ENCODE peak calls at places on chromosome 1, in five cellular contexts. J, Y, A, B and S are unnamed samples.
A peak's percentile ranks its signal among the peaks of the same experiment; 100 is the strongest.

GRCh38 chr1:209341689-209342420 is 241.7 kb upstream of the CAMK1G start:
- DNase-seq in J (no peak), Y (no peak), A (no peak), B (no peak), S (no peak)

GRCh38 chr1:230064283-230064682 is 2.8 kb upstream of the GALNT2 start:
- DNase-seq in J (no peak), Y (no peak), A (no peak), B (no peak), S (no peak)

GRCh38 chr1:87473203-87473661 is 144.6 kb downstream of the LMO4 start:
- DNase-seq in J (no peak), Y (no peak), A (no peak), B (peak; percentile 37), S (no peak)

GRCh38 chr1:94117250-94117851 is 3.6 kb downstream of the ABCA4 start:
- DNase-seq in J (no peak), Y (no peak), A (no peak), B (no peak), S (no peak)

GRCh38 chr1:62294211-62294610 is 25.0 kb downstream of the KANK4 start:
- DNase-seq in J (peak; percentile 45), Y (peak; percentile 36), A (peak; percentile 1), B (peak; percentile 46), S (no peak)

GRCh38 chr1:215466361-215466760 is 100.7 kb upstream of the KCTD3 start:
- DNase-seq in J (no peak), Y (no peak), A (no peak), B (no peak), S (no peak)

GRCh38 chr1:224623743-224624333 is 7.7 kb downstream of the CNIH3 start:
- DNase-seq in J (no peak), Y (no peak), A (no peak), B (peak; percentile 99), S (no peak)

GRCh38 chr1:65432918-65433317 is 12.4 kb downstream of the LEPR start:
- DNase-seq in J (no peak), Y (no peak), A (no peak), B (no peak), S (no peak)

GRCh38 chr1:172163479-172164215 is 256.8 kb upstream of the C1orf105 start:
- DNase-seq in J (no peak), Y (no peak), A (no peak), B (peak; percentile 74), S (no peak)

GRCh38 chr1:204513117-204513716 is 3.0 kb upstream of the MDM4 start:
- DNase-seq in J (no peak), Y (no peak), A (no peak), B (no peak), S (no peak)

GRCh38 chr1:13816016-13816760 is 116.2 kb downstream of the PRDM2 start:
- DNase-seq in J (no peak), Y (no peak), A (no peak), B (no peak), S (no peak)

GRCh38 chr1:99919221-99919620 is 50.6 kb upstream of the SLC35A3 start:
- DNase-seq in J (no peak), Y (no peak), A (no peak), B (no peak), S (no peak)

GRCh38 chr1:41383094-41383852 is 22.0 kb downstream of the FOXO6 start:
- DNase-seq in J (peak; percentile 52), Y (no peak), A (no peak), B (peak; percentile 55), S (no peak)

GRCh38 chr1:81151300-81151699 is 649.4 kb upstream of the ADGRL2 start:
- DNase-seq in J (no peak), Y (no peak), A (no peak), B (peak; percentile 64), S (no peak)

GRCh38 chr1:214445846-214446614 is 105.4 kb downstream of the PTPN14 start:
- DNase-seq in J (no peak), Y (no peak), A (peak; percentile 83), B (peak; percentile 98), S (no peak)

GRCh38 chr1:171372418-171373088 is 58.6 kb downstream of the FMO4 start:
- DNase-seq in J (no peak), Y (no peak), A (no peak), B (no peak), S (no peak)

GRCh38 chr1:150555198-150555970 is 6.2 kb downstream of the ADAMTSL4 start:
- DNase-seq in J (peak; percentile 1), Y (no peak), A (no peak), B (no peak), S (no peak)

GRCh38 chr1:107782192-107782845 is 182.7 kb downstream of the VAV3 start:
- DNase-seq in J (peak; percentile 63), Y (peak; percentile 56), A (peak; percentile 34), B (peak; percentile 32), S (no peak)

GRCh38 chr1:31591425-31592093 is 15.2 kb downstream of the TINAGL1 start:
- DNase-seq in J (no peak), Y (no peak), A (no peak), B (peak; percentile 49), S (no peak)

GRCh38 chr1:183194527-183195145 is 8.6 kb downstream of the LAMC2 start:
- DNase-seq in J (peak; percentile 13), Y (no peak), A (no peak), B (peak; percentile 45), S (no peak)

GRCh38 chr1:145826030-145826429 is 2.0 kb downstream of the POLR3C start:
- DNase-seq in J (no peak), Y (no peak), A (no peak), B (no peak), S (no peak)

GRCh38 chr1:200038987-200039848 is 11.7 kb downstream of the NR5A2 start:
- DNase-seq in J (peak; percentile 82), Y (no peak), A (peak; percentile 10), B (peak; percentile 15), S (no peak)

DNA sequence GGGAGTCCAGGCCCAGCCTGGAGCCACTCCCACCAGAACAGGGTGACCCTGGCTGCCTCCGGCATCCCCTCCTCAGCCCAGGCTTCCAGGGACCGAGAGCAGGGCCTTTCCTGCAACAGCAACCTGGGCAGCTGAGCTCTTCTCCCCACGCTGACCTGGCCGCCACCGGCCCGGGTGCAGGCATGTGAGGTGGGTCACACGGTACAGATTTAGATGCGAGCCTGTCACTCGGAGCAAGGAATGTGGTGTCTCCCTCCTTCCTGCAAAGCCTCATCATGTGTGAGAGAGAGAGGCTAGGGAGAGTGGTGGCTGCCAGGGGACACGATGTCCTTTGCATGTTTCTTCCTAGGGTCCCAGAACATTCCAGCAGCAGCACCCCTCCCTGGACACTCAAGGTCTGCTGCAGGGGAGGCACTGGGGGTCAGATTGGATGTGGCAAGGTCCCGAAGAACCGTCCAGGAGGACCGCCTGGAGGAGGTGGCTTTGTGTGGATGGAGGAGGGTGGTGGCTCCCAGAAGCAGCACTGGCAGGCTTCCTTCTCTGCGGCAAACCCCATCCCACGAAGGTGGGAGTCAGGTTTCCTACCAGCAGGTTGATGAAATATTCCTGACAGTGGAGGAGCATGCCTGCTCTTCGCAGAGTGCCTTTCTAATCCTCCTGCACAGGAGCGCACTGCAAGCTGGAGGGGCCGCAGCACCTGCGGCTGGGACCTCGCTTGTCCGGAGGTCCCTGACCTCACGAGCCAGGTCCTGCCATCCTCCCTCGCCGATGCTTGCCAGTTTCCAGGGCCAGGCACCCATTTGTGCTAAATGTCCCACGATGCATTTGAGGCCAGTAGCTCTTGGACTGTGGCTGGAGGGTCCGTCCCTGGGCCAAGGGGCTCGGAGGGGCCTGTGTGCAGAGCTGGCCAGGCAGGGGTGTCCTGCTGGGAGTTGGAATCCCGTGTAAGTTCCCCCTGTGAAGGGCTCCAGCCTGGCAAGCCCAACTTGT is 68.4 kb downstream of the PRDM16 start:
- DNase-seq in J (no peak), Y (no peak), A (no peak), B (no peak), S (no peak)
- TF ChIP-seq EZH2 in J (no peak), Y (no peak), A (no peak), B (no peak), S (no peak)

GRCh38 chr1:8161546-8162110 is 135.5 kb upstream of the ERRFI1 start:
- DNase-seq in J (no peak), Y (no peak), A (no peak), B (no peak), S (no peak)
- H3K4me3 ChIP-seq in J (no peak overlapping the region), Y (no peak overlapping the region), A (no peak overlapping the region), B (no peak overlapping the region), S (no peak overlapping the region)

GRCh38 chr1:54978528-54979326 is 1.7 kb upstream of the TMEM61 start:
- DNase-seq in J (no peak), Y (no peak), A (no peak), B (no peak), S (no peak)

GRCh38 chr1:54977938-54978337 is 2.5 kb upstream of the TMEM61 start:
- DNase-seq in J (no peak), Y (no peak), A (no peak), B (no peak), S (no peak)

GRCh38 chr1:54980046-54980527 is 341 bp upstream of the TMEM61 start:
- DNase-seq in J (no peak), Y (no peak), A (no peak), B (no peak), S (no peak)

GRCh38 chr1:54980528-54981241 is at the start of gene TMEM61:
- DNase-seq in J (peak; percentile 66), Y (no peak), A (no peak), B (no peak), S (no peak)

DNA sequence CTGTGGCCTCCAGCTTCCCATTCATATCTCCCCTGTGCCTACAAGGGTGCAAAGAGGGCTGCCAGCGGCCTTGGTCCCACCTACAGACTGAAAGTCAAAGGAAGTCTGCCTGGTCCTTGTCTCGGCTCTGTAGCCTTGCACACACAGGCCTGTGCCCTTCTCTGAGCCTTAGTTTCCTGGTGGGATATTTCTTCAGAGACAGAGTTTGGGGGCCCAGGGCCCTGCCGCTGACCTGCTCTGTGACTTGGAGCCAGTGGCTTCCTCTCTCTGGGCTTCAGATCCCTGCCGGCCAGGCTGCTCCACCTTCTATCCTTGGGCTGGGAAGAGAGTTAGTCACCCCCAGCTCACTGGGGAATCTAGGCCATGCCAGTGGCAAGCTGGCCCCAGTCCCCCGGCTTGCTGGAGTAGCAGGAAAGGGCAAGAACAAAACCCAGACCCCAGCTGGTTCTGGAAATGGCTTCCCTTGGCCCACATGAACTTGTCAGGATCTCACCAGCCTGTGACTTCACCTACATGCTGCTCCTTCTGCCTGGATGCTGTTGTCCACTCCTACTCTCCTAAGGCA is 1.0 kb upstream of the TMEM61 start:
- DNase-seq in J (no peak), Y (no peak), A (no peak), B (no peak), S (no peak)
- H3K4me1 ChIP-seq in J (no peaks in the 10 kb centered on the region), Y (no peaks in the 10 kb centered on the region), A (peaks cover 30% of the 10 kb centered on the region), B (no peaks in the 10 kb centered on the region), S (peaks cover 15% of the 10 kb centered on the region)

DNA sequence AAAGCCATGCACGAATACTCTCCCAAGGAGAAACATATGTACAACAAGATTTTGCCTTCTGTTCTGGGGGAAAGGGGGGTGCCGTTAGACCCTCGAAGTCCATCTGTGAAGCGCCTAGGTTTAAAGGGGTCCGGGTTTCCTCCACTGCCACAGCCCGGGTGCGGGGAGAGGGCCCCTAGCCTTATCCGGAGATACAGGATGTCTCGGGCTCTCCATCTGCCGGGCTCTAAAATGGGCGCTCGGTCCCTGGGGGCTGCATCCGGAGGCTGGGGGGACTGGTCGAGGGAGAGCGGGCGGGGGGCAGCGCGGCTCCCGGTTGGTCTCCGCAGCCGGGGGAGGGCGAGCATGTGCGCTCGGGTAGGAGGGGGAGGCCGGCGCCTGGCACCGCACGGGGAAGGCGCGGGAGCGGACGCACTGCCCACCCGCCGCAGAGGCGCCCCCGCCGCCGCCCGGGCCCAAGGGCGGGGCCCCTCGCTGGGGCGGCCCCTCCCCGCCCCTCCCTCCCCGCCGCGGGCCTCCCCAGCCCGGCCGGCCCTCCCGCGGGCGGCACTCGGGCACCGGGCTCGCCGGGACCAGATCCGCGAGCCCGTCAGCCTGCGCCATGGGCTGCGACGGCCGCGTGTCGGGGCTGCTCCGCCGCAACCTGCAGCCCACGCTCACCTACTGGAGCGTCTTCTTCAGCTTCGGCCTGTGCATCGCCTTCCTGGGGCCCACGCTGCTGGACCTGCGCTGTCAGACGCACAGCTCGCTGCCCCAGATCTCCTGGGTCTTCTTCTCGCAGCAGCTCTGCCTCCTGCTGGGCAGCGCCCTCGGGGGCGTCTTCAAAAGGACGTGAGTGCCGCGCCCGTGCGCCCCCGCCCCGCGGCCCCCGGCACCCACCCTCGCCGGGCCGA is 63.1 kb downstream of the ELK4 start:
- DNase-seq in J (peak; percentile 42), Y (peak; percentile 63), A (no peak), B (peak; percentile 6), S (no peak)
- TF ChIP-seq EZH2 in J (peak; percentile 73), Y (no peak), A (no peak), B (peak; percentile 98), S (peak; percentile 95)